ENCODE peak calls at places on chromosomes 5 and 9, in ten cellular contexts. P, C, O, J, B, T, Z, E, V and X are unnamed samples.

GRCh38 chr9:134325813-134326753 is at the start of gene RXRA:
- DNase-seq in P (peak; percentile 40), C (peak; percentile 92), O (peak; percentile 95), J (peak; percentile 88), B (peak; percentile 82), T (peak; percentile 73), Z (peak; percentile 89), E (peak; percentile 88), V (peak; percentile 95), X (peak; percentile 81)

GRCh38 chr5:96721351-96721970 is 59.3 kb downstream of the CAST start:
- DNase-seq in P (no peak), C (no peak), O (peak; percentile 31), J (no peak), B (no peak), T (no peak), Z (no peak), E (no peak), V (no peak), X (no peak)

GRCh38 chr5:68542207-68542606 is 326.7 kb downstream of the PIK3R1 start:
- DNase-seq in P (no peak), C (no peak), O (peak; percentile 81), J (no peak), B (no peak), T (no peak), Z (no peak), E (no peak), V (no peak), X (no peak)

GRCh38 chr9:108095496-108095895 is 605.9 kb upstream of the KLF4 start:
- DNase-seq in P (no peak), C (no peak), O (no peak), J (no peak), B (no peak), T (no peak), Z (no peak), E (no peak), V (no peak), X (no peak)

GRCh38 chr9:92290785-92291429 is 2.6 kb downstream of the IARS1 start:
- DNase-seq in P (no peak), C (no peak), O (no peak), J (no peak), B (peak; percentile 28), T (no peak), Z (no peak), E (no peak), V (no peak), X (no peak)

GRCh38 chr5:39073759-39074008 is 515 bp downstream of the RICTOR start:
- DNase-seq in P (no peak), C (no peak), O (peak; percentile 73), J (no peak), B (no peak), T (no peak), Z (no peak), E (peak; percentile 79), V (no peak), X (no peak)

GRCh38 chr5:53944981-53945380 is 365.4 kb downstream of the ARL15 start:
- DNase-seq in P (peak; percentile 36), C (no peak), O (no peak), J (no peak), B (peak; percentile 11), T (no peak), Z (no peak), E (no peak), V (peak; percentile 37), X (no peak)

GRCh38 chr5:75640395-75640794 is 29.1 kb downstream of the ANKDD1B start:
- DNase-seq in P (peak; percentile 86), C (no peak), O (peak; percentile 44), J (no peak), B (no peak), T (no peak), Z (no peak), E (no peak), V (no peak), X (peak; percentile 49)

DNA sequence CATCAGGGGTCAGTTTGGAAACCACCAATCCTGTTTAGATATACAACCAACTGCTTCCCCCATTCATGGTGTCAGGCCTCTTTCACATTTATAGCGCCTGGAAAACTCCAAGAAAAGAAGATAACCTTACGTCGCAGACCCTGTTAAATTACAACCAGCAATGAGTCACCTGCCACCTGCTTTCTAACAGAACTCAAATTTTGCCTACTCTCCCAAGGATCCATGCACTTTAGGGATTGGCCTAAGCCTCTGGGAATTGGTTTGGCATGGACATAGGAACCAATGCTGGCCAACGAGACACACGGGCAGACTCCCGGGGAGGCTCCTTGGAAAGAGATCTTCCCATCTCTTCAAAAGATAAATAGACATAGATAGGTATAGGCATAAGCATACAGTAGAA is 87.0 kb downstream of the FEM1C start:
- DNase-seq in P (no peak), C (no peak), O (no peak), J (no peak), B (no peak), T (no peak), Z (no peak), E (no peak), V (peak; percentile 48), X (no peak)
- H3K36me3 ChIP-seq in P (no peaks in the 10 kb centered on the region), C (no peaks in the 10 kb centered on the region), O (no peaks in the 10 kb centered on the region), J (no peaks in the 10 kb centered on the region), B (no peaks in the 10 kb centered on the region), T (no peaks in the 10 kb centered on the region), Z (no peaks in the 10 kb centered on the region), E (no peaks in the 10 kb centered on the region), V (no peaks in the 10 kb centered on the region), X (no peaks in the 10 kb centered on the region)

GRCh38 chr9:32490601-32491000 is 35.4 kb downstream of the RIGI start:
- DNase-seq in P (no peak), C (no peak), O (no peak), J (no peak), B (no peak), T (no peak), Z (no peak), E (no peak), V (no peak), X (no peak)
- H3K36me3 ChIP-seq in P (peaks cover 21% of the 10 kb centered on the region), C (no peaks in the 10 kb centered on the region), O (peaks cover 18% of the 10 kb centered on the region), J (peaks cover 14% of the 10 kb centered on the region), B (peaks cover 1% of the 10 kb centered on the region), T (peaks cover 10% of the 10 kb centered on the region), Z (peaks cover 57% of the 10 kb centered on the region), E (no peaks in the 10 kb centered on the region), V (no peaks in the 10 kb centered on the region), X (no peaks in the 10 kb centered on the region)

GRCh38 chr5:151825445-151825844 is 53.7 kb downstream of the G3BP1 start:
- DNase-seq in P (peak; percentile 70), C (no peak), O (peak; percentile 89), J (no peak), B (peak; percentile 82), T (no peak), Z (peak; percentile 22), E (no peak), V (peak; percentile 86), X (peak; percentile 81)
- H3K36me3 ChIP-seq in P (no peaks in the 10 kb centered on the region), C (no peaks in the 10 kb centered on the region), O (peaks cover 15% of the 10 kb centered on the region), J (peaks cover 61% of the 10 kb centered on the region), B (peaks cover 7% of the 10 kb centered on the region), T (no peaks in the 10 kb centered on the region), Z (no peaks in the 10 kb centered on the region), E (no peaks in the 10 kb centered on the region), V (no peaks in the 10 kb centered on the region), X (no peaks in the 10 kb centered on the region)

GRCh38 chr5:138565100-138565821 is 9.9 kb downstream of the HSPA9 start:
- DNase-seq in P (no peak), C (no peak), O (no peak), J (no peak), B (no peak), T (peak; percentile 35), Z (no peak), E (no peak), V (no peak), X (no peak)

GRCh38 chr5:138559937-138560336 is 15.3 kb downstream of the HSPA9 start:
- DNase-seq in P (no peak), C (no peak), O (no peak), J (no peak), B (no peak), T (no peak), Z (no peak), E (no peak), V (peak; percentile 15), X (no peak)

GRCh38 chr5:138566792-138567191 is 8.4 kb downstream of the HSPA9 start:
- DNase-seq in P (no peak), C (no peak), O (no peak), J (no peak), B (no peak), T (no peak), Z (no peak), E (no peak), V (no peak), X (no peak)

GRCh38 chr5:138564242-138564641 is 11.0 kb downstream of the HSPA9 start:
- DNase-seq in P (no peak), C (no peak), O (no peak), J (no peak), B (no peak), T (no peak), Z (no peak), E (no peak), V (no peak), X (no peak)

GRCh38 chr5:138563340-138564118 is 11.7 kb downstream of the HSPA9 start:
- DNase-seq in P (no peak), C (no peak), O (no peak), J (no peak), B (no peak), T (no peak), Z (no peak), E (no peak), V (no peak), X (no peak)
- H3K36me3 ChIP-seq in P (peaks cover 90% of the 10 kb centered on the region), C (peaks cover 6% of the 10 kb centered on the region), O (peaks cover 98% of the 10 kb centered on the region), J (peaks cover 100% of the 10 kb centered on the region), B (peaks cover 25% of the 10 kb centered on the region), T (peaks cover 53% of the 10 kb centered on the region), Z (peaks cover 90% of the 10 kb centered on the region), E (peaks cover 24% of the 10 kb centered on the region), V (no peaks in the 10 kb centered on the region), X (peaks cover 55% of the 10 kb centered on the region)

DNA sequence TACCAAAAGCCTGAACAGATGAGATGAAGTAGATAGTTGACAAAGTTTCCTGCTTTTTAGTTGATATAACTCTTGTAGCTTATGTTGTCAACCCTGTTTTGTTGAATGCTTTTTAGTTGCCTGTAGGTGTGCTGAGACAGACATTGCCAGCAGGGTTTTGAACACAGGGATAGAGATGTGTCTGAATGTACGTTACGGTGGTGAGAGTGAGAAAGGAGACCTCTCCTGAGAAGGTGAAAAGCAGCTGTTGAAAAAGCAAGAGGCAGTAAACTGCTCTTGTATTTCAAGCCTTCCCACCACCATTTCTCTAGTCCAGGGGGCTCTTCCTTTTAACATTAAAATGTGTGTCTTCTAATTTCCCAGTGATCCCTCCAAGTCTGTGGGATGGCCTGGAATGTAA is 14.7 kb downstream of the DNAJC21 start:
- DNase-seq in P (no peak), C (no peak), O (no peak), J (no peak), B (no peak), T (no peak), Z (no peak), E (no peak), V (no peak), X (no peak)
- H3K36me3 ChIP-seq in P (peaks cover 24% of the 10 kb centered on the region), C (no peaks in the 10 kb centered on the region), O (peaks cover 85% of the 10 kb centered on the region), J (peaks cover 81% of the 10 kb centered on the region), B (peaks cover 6% of the 10 kb centered on the region), T (peaks cover 5% of the 10 kb centered on the region), Z (peaks cover 72% of the 10 kb centered on the region), E (no peaks in the 10 kb centered on the region), V (no peaks in the 10 kb centered on the region), X (peaks cover 13% of the 10 kb centered on the region)

DNA sequence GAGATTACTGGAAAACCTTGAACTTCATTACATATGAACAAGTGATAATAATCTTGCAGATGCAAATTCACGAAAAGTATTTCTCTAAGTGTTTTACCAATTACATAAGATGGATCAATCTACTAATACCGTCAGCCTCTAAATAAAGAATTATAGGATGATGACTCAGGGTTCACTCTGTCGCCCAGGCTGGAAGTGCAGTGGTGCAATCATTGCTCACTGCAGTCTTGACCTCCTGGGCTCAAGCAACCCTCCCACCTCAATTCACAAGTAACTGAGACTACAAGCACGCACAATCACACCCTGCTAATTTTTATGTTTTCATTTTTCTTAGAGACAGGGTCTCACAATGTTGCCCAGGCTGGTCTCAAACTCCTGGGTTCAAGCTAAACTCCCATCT is 56.1 kb downstream of the CHD1 start:
- DNase-seq in P (peak; percentile 53), C (no peak), O (peak; percentile 4), J (no peak), B (no peak), T (no peak), Z (no peak), E (no peak), V (no peak), X (no peak)
- H3K36me3 ChIP-seq in P (peaks cover 20% of the 10 kb centered on the region), C (no peaks in the 10 kb centered on the region), O (peaks cover 95% of the 10 kb centered on the region), J (peaks cover 100% of the 10 kb centered on the region), B (peaks cover 4% of the 10 kb centered on the region), T (peaks cover 27% of the 10 kb centered on the region), Z (peaks cover 97% of the 10 kb centered on the region), E (peaks cover 10% of the 10 kb centered on the region), V (no peaks in the 10 kb centered on the region), X (peaks cover 13% of the 10 kb centered on the region)